ENCODE peak calls at places on chromosomes 3 and 15, in four cellular contexts. R, V, A and S are unnamed samples.

GRCh38 chr3:33240261-33240660 is 21.7 kb upstream of the SUSD5 start:
- DNase-seq in R (no peak), V (no peak), A (no peak), S (no peak)

GRCh38 chr15:67189326-67190051 is 65.0 kb downstream of the AAGAB start:
- DNase-seq in R (no peak), A (no peak), V (peak), S (no peak)

GRCh38 chr3:192060160-192060783 is 599.3 kb downstream of the PYDC2 start:
- DNase-seq in A (no peak), R (no peak), V (no peak), S (no peak)

GRCh38 chr3:49120096-49120437 is 556 bp downstream of the USP19 start:
- DNase-seq in V (no peak), R (no peak), A (no peak), S (no peak)

GRCh38 chr3:72786668-72787067 is 61.6 kb downstream of the SHQ1 start:
- DNase-seq in A (no peak), R (no peak), V (no peak), S (no peak)

GRCh38 chr3:152026033-152026556 is 152.7 kb downstream of the SUCNR1 start:
- DNase-seq in V (no peak), A (no peak), R (no peak), S (no peak)

GRCh38 chr3:67489816-67490215 is 164.6 kb downstream of the SUCLG2 start:
- DNase-seq in A (no peak), R (no peak), V (no peak), S (no peak)

GRCh38 chr3:62289922-62290321 is 83.4 kb downstream of the FEZF2 start:
- DNase-seq in R (no peak), A (no peak), V (no peak), S (no peak)

GRCh38 chr3:42685363-42685881 is at the start of gene KLHL40:
- DNase-seq in A (no peak), V (no peak), R (no peak), S (no peak)

GRCh38 chr3:69871868-69872267 is 127.7 kb upstream of the SAMMSON start:
- DNase-seq in R (no peak), A (no peak), V (no peak), S (no peak)

GRCh38 chr3:192188218-192188835 is 539.0 kb downstream of the FGF12 start:
- DNase-seq in V (peak), R (peak), A (peak), S (peak)

GRCh38 chr3:169510378-169510777 is 153.1 kb downstream of the MECOM start:
- DNase-seq in V (no peak), A (no peak), R (no peak), S (no peak)

GRCh38 chr3:33718595-33718907 is 497 bp upstream of the CLASP2 start:
- DNase-seq in R (no peak), A (no peak), V (no peak), S (no peak)

GRCh38 chr15:80234883-80235282 is 17.1 kb downstream of the CTXND1 start:
- DNase-seq in R (no peak), V (peak), A (peak), S (no peak)

GRCh38 chr15:49645937-49646336 is 25.1 kb downstream of the DTWD1 start:
- DNase-seq in A (no peak), V (no peak), R (peak), S (no peak)

GRCh38 chr3:152737021-152737908 is 97.7 kb upstream of the P2RY1 start:
- DNase-seq in R (peak), V (no peak), A (no peak), S (peak)

GRCh38 chr3:136602818-136603217 is 149.4 kb downstream of the STAG1 start:
- DNase-seq in V (no peak), R (no peak), A (no peak), S (no peak)

GRCh38 chr3:109050591-109051167 is 67.3 kb downstream of the MORC1 start:
- DNase-seq in V (no peak), R (no peak), A (no peak), S (peak)

GRCh38 chr3:172987268-172987667 is 153.8 kb downstream of the SPATA16 start:
- DNase-seq in R (no peak), A (no peak), V (no peak), S (no peak)

GRCh38 chr15:91208366-91208765 is 108.3 kb downstream of the SV2B start:
- DNase-seq in R (no peak), V (no peak), A (no peak), S (no peak)

GRCh38 chr15:38069506-38069905 is 135.1 kb downstream of the TMCO5A start:
- DNase-seq in R (peak), V (no peak), A (no peak), S (no peak)

GRCh38 chr15:90322531-90322930 is 29.6 kb upstream of the ZNF774 start:
- DNase-seq in V (peak), R (no peak), A (no peak), S (no peak)

GRCh38 chr3:72153477-72154314 is 368.7 kb upstream of the PROK2 start:
- DNase-seq in V (no peak), A (no peak), R (no peak), S (no peak)

GRCh38 chr15:75178938-75179772 is 22.5 kb upstream of the C15orf39 start:
- DNase-seq in R (no peak), A (no peak), V (no peak), S (no peak)

GRCh38 chr3:119297169-119297568 is 3.0 kb downstream of the ARHGAP31 start:
- DNase-seq in V (no peak), R (no peak), A (no peak), S (no peak)

GRCh38 chr15:31440754-31441298 is 114.2 kb downstream of the KLF13 start:
- DNase-seq in A (no peak), V (peak), R (peak), S (no peak)